ENCODE peak calls at places on chromosomes 5 and 9, in nine cellular contexts. One of them, this sample, is unnamed.
A peak's percentile ranks its signal among the peaks of the same experiment; 100 is the strongest.

GRCh38 chr9:72661401-72662135 is 140.2 kb downstream of the TMC1 start:
- DNase-seq in GM23248: peak; percentile 81
- DNase-seq in left lung: no peak
- DNase-seq in mesenchymal stem cell: no peak
- DNase-seq in transverse colon: no peak
- DNase-seq in uterus: no peak
- DNase-seq in mammary epithelial cell: peak; percentile 78
- DNase-seq in A549: no peak
- DNase-seq in H1: no peak
- DNase-seq in this sample: no peak

GRCh38 chr5:140418862-140419520 is 17.4 kb downstream of the ANKHD1 start:
- DNase-seq in GM23248: no peak
- DNase-seq in left lung: no peak
- DNase-seq in mesenchymal stem cell: no peak
- DNase-seq in transverse colon: no peak
- DNase-seq in uterus: no peak
- DNase-seq in mammary epithelial cell: no peak
- DNase-seq in A549: no peak
- DNase-seq in H1: no peak
- DNase-seq in this sample: no peak

GRCh38 chr9:35489313-35490154 is at the start of gene RUSC2:
- DNase-seq in GM23248: peak; percentile 97
- DNase-seq in left lung: peak; percentile 95
- DNase-seq in mesenchymal stem cell: peak; percentile 95
- DNase-seq in transverse colon: peak; percentile 76
- DNase-seq in uterus: peak; percentile 85
- DNase-seq in mammary epithelial cell: peak; percentile 81
- DNase-seq in A549: peak; percentile 73
- DNase-seq in H1: peak; percentile 61
- DNase-seq in this sample: no peak

GRCh38 chr5:140253985-140254384 is 48.9 kb downstream of the PFDN1 start:
- DNase-seq in GM23248: peak; percentile 67
- DNase-seq in left lung: peak; percentile 78
- DNase-seq in mesenchymal stem cell: peak; percentile 44
- DNase-seq in transverse colon: peak; percentile 69
- DNase-seq in uterus: no peak
- DNase-seq in mammary epithelial cell: peak; percentile 56
- DNase-seq in A549: no peak
- DNase-seq in H1: no peak
- DNase-seq in this sample: no peak

GRCh38 chr9:75083188-75083976 is 4.6 kb downstream of the NMRK1 start:
- DNase-seq in GM23248: no peak
- DNase-seq in left lung: peak; percentile 75
- DNase-seq in mesenchymal stem cell: no peak
- DNase-seq in transverse colon: peak; percentile 71
- DNase-seq in uterus: no peak
- DNase-seq in mammary epithelial cell: peak; percentile 23
- DNase-seq in A549: no peak
- DNase-seq in H1: no peak
- DNase-seq in this sample: no peak

GRCh38 chr5:77869115-77869798 is 93.1 kb upstream of the TBCA start:
- DNase-seq in GM23248: no peak
- DNase-seq in left lung: no peak
- DNase-seq in mesenchymal stem cell: no peak
- DNase-seq in transverse colon: no peak
- DNase-seq in uterus: no peak
- DNase-seq in mammary epithelial cell: no peak
- DNase-seq in A549: no peak
- DNase-seq in H1: no peak
- DNase-seq in this sample: no peak

GRCh38 chr9:126225611-126226609 is 100.7 kb upstream of the MVB12B start:
- DNase-seq in GM23248: no peak
- DNase-seq in left lung: no peak
- DNase-seq in mesenchymal stem cell: no peak
- DNase-seq in transverse colon: no peak
- DNase-seq in uterus: no peak
- DNase-seq in mammary epithelial cell: no peak
- DNase-seq in A549: no peak
- DNase-seq in H1: no peak
- DNase-seq in this sample: no peak

GRCh38 chr5:171927345-171927941 is 79.0 kb downstream of the FBXW11 start:
- DNase-seq in GM23248: peak; percentile 40
- DNase-seq in left lung: no peak
- DNase-seq in mesenchymal stem cell: peak; percentile 34
- DNase-seq in transverse colon: no peak
- DNase-seq in uterus: no peak
- DNase-seq in mammary epithelial cell: no peak
- DNase-seq in A549: no peak
- DNase-seq in H1: no peak
- DNase-seq in this sample: no peak

GRCh38 chr9:114591206-114591853 is 3.8 kb downstream of the ATP6V1G1 start:
- DNase-seq in GM23248: peak; percentile 51
- DNase-seq in left lung: no peak
- DNase-seq in mesenchymal stem cell: peak; percentile 76
- DNase-seq in transverse colon: no peak
- DNase-seq in uterus: no peak
- DNase-seq in mammary epithelial cell: no peak
- DNase-seq in A549: no peak
- DNase-seq in H1: no peak
- DNase-seq in this sample: no peak

GRCh38 chr5:432201-432927 is 10.6 kb upstream of the EXOC3 start:
- DNase-seq in GM23248: no peak
- DNase-seq in left lung: no peak
- DNase-seq in mesenchymal stem cell: no peak
- DNase-seq in transverse colon: no peak
- DNase-seq in uterus: no peak
- DNase-seq in mammary epithelial cell: no peak
- DNase-seq in A549: no peak
- DNase-seq in H1: no peak
- DNase-seq in this sample: no peak

GRCh38 chr9:86340356-86341006 is 13.7 kb downstream of the TUT7 start:
- DNase-seq in GM23248: peak; percentile 65
- DNase-seq in left lung: no peak
- DNase-seq in mesenchymal stem cell: no peak
- DNase-seq in transverse colon: no peak
- DNase-seq in uterus: no peak
- DNase-seq in mammary epithelial cell: no peak
- DNase-seq in A549: no peak
- DNase-seq in H1: no peak
- DNase-seq in this sample: no peak
- H3K4me1 ChIP-seq in GM23248: peaks cover 28% of the 10 kb centered on the region
- H3K4me1 ChIP-seq in left lung: peaks cover 46% of the 10 kb centered on the region
- H3K4me1 ChIP-seq in mesenchymal stem cell: no peaks in the 10 kb centered on the region
- H3K4me1 ChIP-seq in transverse colon: no peaks in the 10 kb centered on the region
- H3K4me1 ChIP-seq in uterus: no peaks in the 10 kb centered on the region
- H3K4me1 ChIP-seq in mammary epithelial cell: no peaks in the 10 kb centered on the region
- H3K4me1 ChIP-seq in A549: peaks cover 37% of the 10 kb centered on the region
- H3K4me1 ChIP-seq in H1: no peaks in the 10 kb centered on the region
- H3K4me1 ChIP-seq in this sample: no peaks in the 10 kb centered on the region

GRCh38 chr5:138575194-138576015 is at the start of gene HSPA9:
- DNase-seq in GM23248: peak; percentile 99
- DNase-seq in left lung: peak; percentile 97
- DNase-seq in mesenchymal stem cell: peak; percentile 100
- DNase-seq in transverse colon: peak; percentile 99
- DNase-seq in uterus: peak; percentile 99
- DNase-seq in mammary epithelial cell: peak; percentile 99
- DNase-seq in A549: peak; percentile 99
- DNase-seq in H1: peak; percentile 97
- DNase-seq in this sample: peak; percentile 98

GRCh38 chr5:138574744-138575193 is 432 bp downstream of the HSPA9 start:
- DNase-seq in GM23248: peak; percentile 72
- DNase-seq in left lung: no peak
- DNase-seq in mesenchymal stem cell: no peak
- DNase-seq in transverse colon: no peak
- DNase-seq in uterus: peak; percentile 27
- DNase-seq in mammary epithelial cell: no peak
- DNase-seq in A549: peak; percentile 40
- DNase-seq in H1: no peak
- DNase-seq in this sample: no peak

GRCh38 chr5:138570871-138571270 is 4.3 kb downstream of the HSPA9 start:
- DNase-seq in GM23248: no peak
- DNase-seq in left lung: no peak
- DNase-seq in mesenchymal stem cell: no peak
- DNase-seq in transverse colon: no peak
- DNase-seq in uterus: no peak
- DNase-seq in mammary epithelial cell: no peak
- DNase-seq in A549: no peak
- DNase-seq in H1: no peak
- DNase-seq in this sample: no peak

GRCh38 chr5:138573949-138574670 is 1.1 kb downstream of the HSPA9 start:
- DNase-seq in GM23248: peak; percentile 74
- DNase-seq in left lung: no peak
- DNase-seq in mesenchymal stem cell: peak; percentile 39
- DNase-seq in transverse colon: no peak
- DNase-seq in uterus: no peak
- DNase-seq in mammary epithelial cell: peak; percentile 27
- DNase-seq in A549: no peak
- DNase-seq in H1: no peak
- DNase-seq in this sample: no peak

DNA sequence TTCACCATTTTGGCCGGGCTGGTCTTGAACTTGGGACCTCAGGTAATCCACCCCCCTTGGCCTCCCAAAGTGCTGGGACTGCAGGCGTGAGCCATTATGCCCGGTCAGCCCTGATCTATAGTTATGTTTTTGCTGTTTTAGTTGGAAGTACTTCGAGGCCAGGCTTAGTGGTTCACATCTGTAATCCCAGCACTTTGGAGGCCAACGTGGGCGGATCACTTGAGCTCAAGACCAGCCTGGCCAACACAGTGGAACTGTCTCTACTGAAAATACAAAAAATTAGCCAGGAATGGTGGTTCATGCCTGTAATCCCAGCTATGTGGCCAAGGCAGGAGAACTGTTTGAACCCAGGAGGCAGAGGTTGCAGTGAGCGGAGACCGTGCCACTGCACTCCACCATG is 2.0 kb downstream of the HSPA9 start:
- DNase-seq in GM23248: no peak
- DNase-seq in left lung: no peak
- DNase-seq in mesenchymal stem cell: no peak
- DNase-seq in transverse colon: no peak
- DNase-seq in uterus: no peak
- DNase-seq in mammary epithelial cell: no peak
- DNase-seq in A549: no peak
- DNase-seq in H1: no peak
- DNase-seq in this sample: no peak
- H3K4me3 ChIP-seq in GM23248: no peak overlapping the region
- H3K4me3 ChIP-seq in left lung: no peak overlapping the region
- H3K4me3 ChIP-seq in mesenchymal stem cell: no peak overlapping the region
- H3K4me3 ChIP-seq in transverse colon: no peak overlapping the region
- H3K4me3 ChIP-seq in uterus: no peak overlapping the region
- H3K4me3 ChIP-seq in mammary epithelial cell: no peak overlapping the region
- H3K4me3 ChIP-seq in A549: peak overlapping the region; percentile 96
- H3K4me3 ChIP-seq in H1: no peak overlapping the region
- H3K4me3 ChIP-seq in this sample: no peak overlapping the region

GRCh38 chr5:8660133-8660893 is 791.4 kb downstream of the MTRR start:
- DNase-seq in GM23248: no peak
- DNase-seq in left lung: no peak
- DNase-seq in mesenchymal stem cell: peak; percentile 2
- DNase-seq in transverse colon: no peak
- DNase-seq in uterus: no peak
- DNase-seq in mammary epithelial cell: no peak
- DNase-seq in A549: no peak
- DNase-seq in H1: no peak
- DNase-seq in this sample: no peak

DNA sequence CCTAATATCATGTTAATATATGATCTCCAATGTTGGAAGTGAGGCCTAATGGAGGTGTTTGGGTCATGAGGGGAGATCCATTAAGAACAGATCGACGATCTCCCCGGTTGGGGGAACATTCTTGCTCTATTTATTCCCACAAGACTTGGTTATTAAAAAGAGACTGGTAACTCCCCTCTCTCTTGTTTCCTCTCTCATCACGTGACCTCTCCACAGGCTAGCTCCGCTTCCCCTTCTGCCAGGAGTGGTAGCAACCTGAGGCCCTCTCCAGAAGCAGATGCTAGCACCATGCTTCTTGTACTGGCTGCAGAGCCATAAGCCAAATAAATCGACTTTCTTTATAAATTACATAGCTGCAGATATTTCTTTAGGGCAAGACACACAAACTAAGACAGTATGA is 794.4 kb downstream of the MTRR start:
- DNase-seq in GM23248: no peak
- DNase-seq in left lung: no peak
- DNase-seq in mesenchymal stem cell: no peak
- DNase-seq in transverse colon: no peak
- DNase-seq in uterus: no peak
- DNase-seq in mammary epithelial cell: no peak
- DNase-seq in A549: no peak
- DNase-seq in H1: no peak
- DNase-seq in this sample: no peak
- H3K9me3 ChIP-seq in GM23248: no peaks in the 10 kb centered on the region
- H3K9me3 ChIP-seq in left lung: peaks cover 5% of the 10 kb centered on the region
- H3K9me3 ChIP-seq in mesenchymal stem cell: no peaks in the 10 kb centered on the region
- H3K9me3 ChIP-seq in transverse colon: no peaks in the 10 kb centered on the region
- H3K9me3 ChIP-seq in uterus: no peaks in the 10 kb centered on the region
- H3K9me3 ChIP-seq in mammary epithelial cell: no peaks in the 10 kb centered on the region
- H3K9me3 ChIP-seq in A549: no peaks in the 10 kb centered on the region
- H3K9me3 ChIP-seq in H1: no peaks in the 10 kb centered on the region
- H3K9me3 ChIP-seq in this sample: no peaks in the 10 kb centered on the region

GRCh38 chr9:122386316-122386872 is 15.6 kb downstream of the PTGS1 start:
- DNase-seq in GM23248: no peak
- DNase-seq in left lung: no peak
- DNase-seq in mesenchymal stem cell: no peak
- DNase-seq in transverse colon: no peak
- DNase-seq in uterus: no peak
- DNase-seq in mammary epithelial cell: no peak
- DNase-seq in A549: no peak
- DNase-seq in H1: no peak
- DNase-seq in this sample: no peak

GRCh38 chr9:122389195-122389594 is 18.4 kb downstream of the PTGS1 start:
- DNase-seq in GM23248: no peak
- DNase-seq in left lung: no peak
- DNase-seq in mesenchymal stem cell: no peak
- DNase-seq in transverse colon: no peak
- DNase-seq in uterus: no peak
- DNase-seq in mammary epithelial cell: no peak
- DNase-seq in A549: no peak
- DNase-seq in H1: no peak
- DNase-seq in this sample: no peak

GRCh38 chr9:122389799-122390481 is 19.1 kb downstream of the PTGS1 start:
- DNase-seq in GM23248: no peak
- DNase-seq in left lung: no peak
- DNase-seq in mesenchymal stem cell: no peak
- DNase-seq in transverse colon: no peak
- DNase-seq in uterus: no peak
- DNase-seq in mammary epithelial cell: peak; percentile 50
- DNase-seq in A549: no peak
- DNase-seq in H1: no peak
- DNase-seq in this sample: no peak

GRCh38 chr9:122383992-122384461 is 13.2 kb downstream of the PTGS1 start:
- DNase-seq in GM23248: peak; percentile 87
- DNase-seq in left lung: no peak
- DNase-seq in mesenchymal stem cell: no peak
- DNase-seq in transverse colon: no peak
- DNase-seq in uterus: no peak
- DNase-seq in mammary epithelial cell: peak; percentile 70
- DNase-seq in A549: no peak
- DNase-seq in H1: no peak
- DNase-seq in this sample: no peak

GRCh38 chr9:122387526-122387925 is 16.7 kb downstream of the PTGS1 start:
- DNase-seq in GM23248: no peak
- DNase-seq in left lung: no peak
- DNase-seq in mesenchymal stem cell: no peak
- DNase-seq in transverse colon: no peak
- DNase-seq in uterus: no peak
- DNase-seq in mammary epithelial cell: no peak
- DNase-seq in A549: no peak
- DNase-seq in H1: no peak
- DNase-seq in this sample: no peak
- H3K4me1 ChIP-seq in GM23248: peaks cover 36% of the 10 kb centered on the region
- H3K4me1 ChIP-seq in left lung: no peaks in the 10 kb centered on the region
- H3K4me1 ChIP-seq in mesenchymal stem cell: peaks cover 17% of the 10 kb centered on the region
- H3K4me1 ChIP-seq in transverse colon: peaks cover 6% of the 10 kb centered on the region
- H3K4me1 ChIP-seq in uterus: no peaks in the 10 kb centered on the region
- H3K4me1 ChIP-seq in mammary epithelial cell: peaks cover 27% of the 10 kb centered on the region
- H3K4me1 ChIP-seq in A549: peaks cover 20% of the 10 kb centered on the region
- H3K4me1 ChIP-seq in H1: peaks cover 4% of the 10 kb centered on the region
- H3K4me1 ChIP-seq in this sample: peaks cover 1% of the 10 kb centered on the region